ENCODE peak calls at places on chromosomes 2 and 18, in six cellular contexts. Q is upper lobe of right lung; R is activated T-cell treated with anti-CD3 and anti-CD28 coated beads, Interleukin-2, amount 50 U/mL, for 4 hours; C is activated CD8-positive, alpha-beta T cell treated with anti-CD3 and anti-CD28 coated beads, Interleukin-2, amount 10 ng/mL, durations not matched to agents 7 days and 5 days; L is right cardiac atrium; M is HCT116. F is an unnamed sample.

GRCh38 chr18:36672437-36673344 is 156.1 kb downstream of the TPGS2 start:
- ATAC-seq in C (no peak), Q (peak; percentile 68), R (no peak), L (peak; percentile 74), M (no peak), F (no peak)

GRCh38 chr2:167509585-167509984 is 621.3 kb downstream of the XIRP2 start:
- ATAC-seq in M (no peak), C (no peak), R (no peak), L (no peak), Q (no peak), F (peak; percentile 93)

GRCh38 chr2:134154269-134154668 is 99.6 kb upstream of the MGAT5 start:
- ATAC-seq in M (no peak), R (no peak), C (no peak), Q (peak; percentile 92), L (peak; percentile 46), F (no peak)

GRCh38 chr2:131154647-131155046 is 49.5 kb downstream of the PLEKHB2 start:
- ATAC-seq in Q (no peak), L (peak; percentile 3), M (no peak), R (no peak), C (no peak), F (no peak)

GRCh38 chr18:50727721-50728470 is 91.9 kb downstream of the MRO start:
- ATAC-seq in C (no peak), Q (no peak), L (peak; percentile 44), R (no peak), M (no peak), F (no peak)

GRCh38 chr2:48205137-48205798 is 299.0 kb upstream of the FBXO11 start:
- ATAC-seq in C (no peak), L (peak; percentile 16), M (no peak), Q (no peak), R (no peak), F (no peak)

GRCh38 chr2:102253140-102253752 is 58.1 kb upstream of the IL1RL1 start:
- ATAC-seq in R (peak; percentile 29), Q (no peak), M (no peak), L (no peak), C (peak; percentile 16), F (no peak)

GRCh38 chr2:204015118-204015842 is 78.7 kb downstream of the ICOS start:
- ATAC-seq in M (no peak), Q (no peak), C (no peak), L (no peak), R (peak; percentile 32), F (no peak)

GRCh38 chr18:73962251-73962650 is 185.4 kb downstream of the FBXO15 start:
- ATAC-seq in M (no peak), L (no peak), Q (no peak), C (no peak), R (no peak), F (no peak)

GRCh38 chr2:196314157-196314556 is 142.8 kb upstream of the STK17B start:
- ATAC-seq in M (no peak), Q (no peak), L (no peak), R (peak; percentile 48), C (no peak), F (no peak)

GRCh38 chr2:189874571-189875320 is 90.5 kb downstream of the PMS1 start:
- ATAC-seq in R (no peak), L (no peak), C (peak; percentile 78), M (no peak), Q (peak; percentile 53), F (no peak)

GRCh38 chr2:214747992-214748391 is 61.5 kb downstream of the BARD1 start:
- ATAC-seq in C (no peak), Q (no peak), L (no peak), M (no peak), R (no peak), F (no peak)

GRCh38 chr2:9071032-9071431 is 67.5 kb upstream of the MBOAT2 start:
- ATAC-seq in Q (peak; percentile 64), R (no peak), M (peak; percentile 99), L (no peak), C (no peak), F (peak; percentile 80)

GRCh38 chr2:88866756-88867155 is 175.3 kb downstream of the RPIA start:
- ATAC-seq in R (no peak), L (no peak), C (no peak), M (no peak), Q (no peak), F (no peak)

GRCh38 chr2:207635468-207636200 is 10.4 kb upstream of the METTL21A start:
- ATAC-seq in L (no peak), R (no peak), Q (no peak), M (no peak), C (no peak), F (peak; percentile 68)

GRCh38 chr2:3324404-3325281 is 53.0 kb downstream of the EIPR1 start:
- ATAC-seq in Q (no peak), L (peak; percentile 29), R (no peak), C (no peak), M (no peak), F (no peak)

GRCh38 chr2:181312515-181312927 is 144.7 kb upstream of the ITGA4 start:
- ATAC-seq in R (peak; percentile 36), M (no peak), C (peak; percentile 65), Q (no peak), L (no peak), F (no peak)

GRCh38 chr18:63216497-63216896 is 103.1 kb downstream of the BCL2 start:
- ATAC-seq in M (no peak), L (no peak), R (no peak), Q (no peak), C (peak; percentile 42), F (no peak)

GRCh38 chr18:36724591-36725001 is 104.2 kb downstream of the TPGS2 start:
- ATAC-seq in M (no peak), L (peak; percentile 78), R (no peak), Q (no peak), C (no peak), F (no peak)

GRCh38 chr2:142142595-142142994 is 11.8 kb upstream of the LRP1B start:
- ATAC-seq in Q (no peak), L (no peak), R (no peak), C (no peak), M (no peak), F (no peak)

GRCh38 chr2:178330175-178331021 is 120.6 kb downstream of the PRKRA start:
- ATAC-seq in R (no peak), L (no peak), M (no peak), C (no peak), Q (peak; percentile 61), F (no peak)

GRCh38 chr2:151945602-151946001 is 117.4 kb upstream of the ARL5A start:
- ATAC-seq in C (no peak), M (no peak), L (no peak), Q (no peak), R (no peak), F (no peak)

GRCh38 chr2:224101820-224102630 is 62.9 kb upstream of the SERPINE2 start:
- ATAC-seq in C (no peak), R (no peak), L (no peak), M (no peak), Q (no peak), F (peak; percentile 93)

GRCh38 chr18:76126327-76126726 is 368.7 kb downstream of the ZNF516 start:
- ATAC-seq in R (no peak), C (no peak), L (peak; percentile 85), Q (peak; percentile 57), M (no peak), F (no peak)

GRCh38 chr18:56076735-56077134 is 488.7 kb upstream of the TCF4 start:
- ATAC-seq in L (no peak), M (no peak), Q (no peak), R (no peak), C (no peak), F (no peak)

GRCh38 chr2:140117371-140117770 is 1337.2 kb upstream of the NXPH2 start:
- ATAC-seq in C (no peak), L (no peak), M (no peak), R (no peak), Q (no peak), F (no peak)

GRCh38 chr2:11275910-11276309 is 68.5 kb downstream of the ROCK2 start:
- ATAC-seq in L (no peak), Q (no peak), R (no peak), M (no peak), C (no peak), F (no peak)

GRCh38 chr2:54566896-54567295 is 110.8 kb downstream of the SPTBN1 start:
- ATAC-seq in L (no peak), Q (no peak), M (no peak), C (no peak), R (no peak), F (no peak)

GRCh38 chr2:201262718-201263117 is 2.4 kb downstream of the CASP8 start:
- ATAC-seq in M (no peak), Q (no peak), C (no peak), R (peak; percentile 56), L (no peak), F (no peak)

GRCh38 chr2:36461039-36461681 is 105.6 kb downstream of the CRIM1 start:
- ATAC-seq in C (peak; percentile 65), R (peak; percentile 77), M (peak; percentile 65), Q (peak; percentile 38), L (no peak), F (peak; percentile 74)

GRCh38 chr2:172153161-172153560 is 50.5 kb upstream of the DLX2 start:
- ATAC-seq in L (no peak), R (no peak), C (no peak), M (no peak), Q (no peak), F (no peak)

GRCh38 chr2:74577448-74577847 is 22.9 kb downstream of the DOK1 start:
- ATAC-seq in Q (peak; percentile 85), C (no peak), L (peak; percentile 80), R (no peak), M (no peak), F (no peak)

GRCh38 chr2:7994397-7994951 is 687.4 kb upstream of the ID2 start:
- ATAC-seq in C (no peak), R (no peak), L (peak; percentile 86), M (no peak), Q (peak; percentile 26), F (peak; percentile 70)

GRCh38 chr2:222506230-222506934 is 82.0 kb downstream of the SGPP2 start:
- ATAC-seq in C (no peak), R (no peak), M (no peak), Q (peak; percentile 17), L (no peak), F (no peak)

GRCh38 chr2:202104286-202104870 is 31.3 kb downstream of the KIAA2012 start:
- ATAC-seq in Q (peak; percentile 93), C (no peak), R (no peak), M (peak; percentile 98), L (no peak), F (peak; percentile 84)

GRCh38 chr2:43344911-43345373 is 118.5 kb upstream of the ZFP36L2 start:
- ATAC-seq in C (no peak), R (no peak), L (peak; percentile 17), Q (peak; percentile 33), M (no peak), F (peak; percentile 8)

GRCh38 chr2:174729797-174730529 is 34.3 kb downstream of the CHRNA1 start:
- ATAC-seq in C (peak; percentile 81), L (peak; percentile 74), R (peak; percentile 91), M (no peak), Q (peak; percentile 62), F (peak; percentile 81)

GRCh38 chr2:12685145-12685544 is 31.6 kb upstream of the TRIB2 start:
- ATAC-seq in C (no peak), L (peak; percentile 27), Q (no peak), R (no peak), M (no peak), F (peak; percentile 55)

GRCh38 chr18:44771572-44771956 is 90.9 kb downstream of the SETBP1 start:
- ATAC-seq in L (no peak), R (no peak), C (no peak), M (no peak), Q (no peak), F (no peak)